ENCODE peak calls at places on chromosomes 3 and 15, in six cellular contexts. U is CD8-positive, alpha-beta T cell; V is ascending aorta; E is right cardiac atrium; L is uterus; W is heart right ventricle. J is an unnamed sample. For H3K4me1, the result is how much of the 10 kb centered on the place peaks cover.

GRCh38 chr3:20773320-20773984 is 587.4 kb upstream of the SGO1 start:
- DNase-seq in U (no peak), V (no peak), E (no peak), L (no peak), W (no peak), J (no peak)

GRCh38 chr15:34726407-34727100 is 28.2 kb downstream of the GJD2 start:
- DNase-seq in U (no peak), V (no peak), E (no peak), L (no peak), W (no peak), J (no peak)

GRCh38 chr15:99446565-99447496 is 119.0 kb upstream of the MEF2A start:
- DNase-seq in U (no peak), V (peak), E (no peak), L (peak), W (peak), J (no peak)

GRCh38 chr3:37531071-37531720 is 330.5 kb upstream of the CTDSPL start:
- DNase-seq in U (no peak), V (no peak), E (peak), L (no peak), W (no peak), J (no peak)

GRCh38 chr3:15440891-15441290 is 13.5 kb downstream of the EAF1 start:
- DNase-seq in U (no peak), V (peak), E (no peak), L (no peak), W (no peak), J (no peak)

GRCh38 chr15:77579498-77580188 is 53.1 kb downstream of the LINGO1 start:
- DNase-seq in U (no peak), V (no peak), E (no peak), L (no peak), W (no peak), J (peak)

GRCh38 chr3:29922990-29923746 is 642.3 kb downstream of the RBMS3 start:
- DNase-seq in U (no peak), V (no peak), E (peak), L (no peak), W (peak), J (no peak)

GRCh38 chr3:105415981-105416380 is 49.3 kb downstream of the ALCAM start:
- DNase-seq in U (no peak), V (no peak), E (no peak), L (no peak), W (no peak), J (no peak)

GRCh38 chr15:72740202-72740601 is 43.4 kb downstream of the ADPGK start:
- DNase-seq in U (no peak), V (no peak), E (no peak), L (no peak), W (no peak), J (no peak)

GRCh38 chr3:127987309-127987995 is 64.8 kb upstream of the SEC61A1 start:
- DNase-seq in U (no peak), V (no peak), E (no peak), L (no peak), W (no peak), J (peak)

GRCh38 chr3:169966951-169967915 is 626 bp downstream of the SEC62 start:
- DNase-seq in U (peak), V (peak), E (peak), L (no peak), W (peak), J (peak)

GRCh38 chr3:35528728-35529127 is 110.6 kb upstream of the ARPP21 start:
- DNase-seq in U (no peak), V (no peak), E (no peak), L (no peak), W (no peak), J (no peak)

GRCh38 chr3:46334911-46335478 is 18.9 kb upstream of the CCR2 start:
- DNase-seq in U (no peak), V (no peak), E (no peak), L (no peak), W (no peak), J (no peak)

GRCh38 chr15:36879568-36880225 is 220.7 kb downstream of the MEIS2 start:
- DNase-seq in U (no peak), V (no peak), E (no peak), L (no peak), W (no peak), J (no peak)

GRCh38 chr15:29925227-29926082 is 103.2 kb upstream of the TJP1 start:
- DNase-seq in U (no peak), V (peak), E (peak), L (peak), W (peak), J (no peak)

GRCh38 chr3:112629425-112629824 is 11.5 kb downstream of the CCDC80 start:
- DNase-seq in U (no peak), V (peak), E (peak), L (peak), W (peak), J (no peak)

GRCh38 chr3:56783644-56784451 is 17.9 kb downstream of the ARHGEF3 start:
- DNase-seq in U (peak), V (peak), E (peak), L (peak), W (peak), J (no peak)

GRCh38 chr3:130679218-130679617 is 67.4 kb downstream of the PIK3R4 start:
- DNase-seq in U (no peak), V (no peak), E (no peak), L (no peak), W (no peak), J (no peak)

GRCh38 chr3:196141866-196142673 is 60.2 kb upstream of the TFRC start:
- DNase-seq in U (no peak), V (no peak), E (no peak), L (no peak), W (no peak), J (peak)

GRCh38 chr15:27854601-27855000 is 244.5 kb downstream of the OCA2 start:
- DNase-seq in U (no peak), V (no peak), E (no peak), L (no peak), W (no peak), J (no peak)

GRCh38 chr3:25273582-25274171 is 154.4 kb upstream of the RARB start:
- DNase-seq in U (no peak), V (no peak), E (no peak), L (no peak), W (no peak), J (no peak)

GRCh38 chr15:91426412-91426811 is 326.4 kb downstream of the SV2B start:
- DNase-seq in U (no peak), V (no peak), E (no peak), L (no peak), W (no peak), J (no peak)

GRCh38 chr15:98651581-98652220 is 3.4 kb downstream of the IGF1R start:
- DNase-seq in U (no peak), V (no peak), E (no peak), L (no peak), W (no peak), J (no peak)

GRCh38 chr3:127670761-127671522 is 1.8 kb upstream of the ABTB1 start:
- DNase-seq in U (no peak), V (peak), E (no peak), L (peak), W (no peak), J (peak)

GRCh38 chr15:83585770-83586169 is 68.2 kb upstream of the ADAMTSL3 start:
- DNase-seq in U (no peak), V (no peak), E (no peak), L (no peak), W (no peak), J (no peak)

GRCh38 chr15:74136584-74137543 is 6.5 kb downstream of the ISLR2 start:
- DNase-seq in U (no peak), V (no peak), E (no peak), L (peak), W (peak), J (no peak)

GRCh38 chr15:100099976-100100375 is 241.8 kb downstream of the ADAMTS17 start:
- DNase-seq in U (no peak), V (no peak), E (no peak), L (no peak), W (no peak), J (no peak)

GRCh38 chr15:98548172-98548971 is 100.0 kb upstream of the IGF1R start:
- DNase-seq in U (no peak), V (peak), E (peak), L (peak), W (peak), J (peak)

GRCh38 chr15:62582580-62582979 is 417.5 kb upstream of the C2CD4B start:
- DNase-seq in U (no peak), V (no peak), E (no peak), L (no peak), W (no peak), J (no peak)

GRCh38 chr3:112348945-112349344 is 16.0 kb downstream of the CD200 start:
- DNase-seq in U (no peak), V (no peak), E (no peak), L (no peak), W (no peak), J (no peak)

GRCh38 chr3:141365206-141365605 is 3.1 kb upstream of the ZBTB38 start:
- DNase-seq in U (no peak), V (no peak), E (no peak), L (no peak), W (no peak), J (no peak)

GRCh38 chr3:46068526-46068925 is 41.2 kb upstream of the XCR1 start:
- DNase-seq in U (no peak), V (no peak), E (no peak), L (no peak), W (no peak), J (no peak)

GRCh38 chr15:101070502-101071273 is 151.5 kb downstream of the LRRK1 start:
- DNase-seq in U (no peak), V (no peak), E (peak), L (no peak), W (no peak), J (no peak)

GRCh38 chr3:79491029-79491634 is 276.7 kb downstream of the ROBO1 start:
- DNase-seq in U (no peak), V (no peak), E (no peak), L (no peak), W (no peak), J (no peak)

GRCh38 chr3:79488407-79488806 is 279.4 kb downstream of the ROBO1 start:
- DNase-seq in U (no peak), V (no peak), E (no peak), L (no peak), W (no peak), J (no peak)

DNA sequence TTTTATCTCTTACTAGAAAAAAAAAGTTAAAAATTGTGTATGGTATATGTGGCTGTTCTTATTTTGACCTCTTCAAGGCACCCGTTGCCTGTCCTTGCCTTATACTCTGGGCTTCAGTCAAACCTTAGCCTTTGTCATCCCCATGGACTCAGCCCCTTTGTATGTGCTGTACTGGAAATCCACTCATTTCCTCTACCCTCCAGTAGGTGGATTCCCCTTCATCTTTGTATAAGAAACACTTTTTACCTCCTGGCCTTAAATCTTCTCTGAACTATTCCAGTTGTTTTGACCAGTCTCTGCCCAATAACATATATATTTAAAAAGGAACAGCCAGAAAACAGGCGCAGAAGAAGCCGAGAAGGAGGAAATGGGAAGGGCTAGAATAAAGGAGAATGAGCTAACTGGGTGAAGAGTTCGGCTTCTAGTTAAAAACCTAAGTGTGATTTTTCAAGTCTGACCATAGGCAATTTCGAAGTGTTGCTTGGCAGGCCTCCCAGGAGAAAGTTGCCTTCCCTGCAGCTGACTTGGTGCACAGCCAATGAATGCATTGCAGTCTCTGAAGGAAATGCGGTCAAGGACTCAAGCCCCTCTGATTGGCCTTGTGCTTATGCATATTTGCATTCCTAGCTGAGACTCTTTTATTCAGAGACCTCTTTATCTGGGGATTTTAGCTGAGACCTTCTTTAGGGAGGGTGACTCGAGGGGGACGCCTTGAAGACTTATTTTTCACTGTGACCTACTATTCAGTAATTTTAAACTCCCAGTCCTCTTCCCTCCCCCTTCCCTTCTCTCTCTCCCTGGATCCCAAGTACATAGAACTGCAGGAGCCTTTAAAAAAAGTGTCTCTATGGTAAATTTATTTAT is 277.4 kb downstream of the ROBO1 start:
- DNase-seq in U (no peak), V (no peak), E (peak), L (peak), W (peak), J (peak)
- H3K4me1 ChIP-seq in U (under half), V (under half), E (under half), L (under half), W (under half), J (under half)

DNA sequence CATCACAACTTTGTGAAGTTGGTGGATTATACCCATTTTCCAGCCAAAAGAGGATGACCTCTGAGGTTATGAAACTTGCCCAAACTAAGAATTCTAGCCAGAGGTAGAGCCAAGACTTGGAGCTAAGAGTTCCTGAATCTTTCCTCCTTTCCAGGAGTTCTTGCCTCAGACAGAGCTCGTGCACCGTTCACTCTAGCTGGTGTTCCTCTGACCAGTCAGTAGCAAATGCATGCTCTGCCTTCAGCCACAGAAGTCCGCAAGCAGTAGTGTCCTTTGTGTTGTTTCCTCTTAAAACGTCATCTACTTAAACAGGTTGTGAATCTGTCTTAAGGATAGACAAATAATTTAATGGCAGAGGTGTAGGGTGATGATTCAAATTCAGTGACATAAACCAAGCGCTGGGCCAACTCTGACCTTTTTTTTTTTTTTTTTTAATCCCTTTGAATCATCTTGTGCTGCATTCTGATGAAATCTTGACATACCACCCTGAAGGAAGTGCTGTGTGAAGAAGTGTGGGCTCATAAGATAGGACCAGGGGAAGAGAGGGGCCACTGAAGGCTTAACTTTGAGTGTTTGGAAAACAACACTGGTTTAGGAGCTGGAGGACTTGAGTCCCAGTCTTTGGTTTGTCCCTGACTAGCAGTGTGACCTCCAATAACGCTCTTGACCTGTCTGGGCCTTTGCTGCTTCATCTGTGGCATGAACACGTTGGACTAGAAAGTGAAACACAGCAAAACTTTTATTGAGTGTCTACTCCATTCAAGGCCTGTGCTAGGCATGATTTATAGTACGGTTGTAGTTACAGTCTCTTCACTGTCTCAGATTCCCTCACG is 53.4 kb downstream of the ITPR1 start:
- DNase-seq in U (no peak), V (no peak), E (no peak), L (no peak), W (no peak), J (no peak)
- H3K27ac ChIP-seq in U (no peak), V (no peak), E (no peak), L (peak), W (no peak), J (no peak)

DNA sequence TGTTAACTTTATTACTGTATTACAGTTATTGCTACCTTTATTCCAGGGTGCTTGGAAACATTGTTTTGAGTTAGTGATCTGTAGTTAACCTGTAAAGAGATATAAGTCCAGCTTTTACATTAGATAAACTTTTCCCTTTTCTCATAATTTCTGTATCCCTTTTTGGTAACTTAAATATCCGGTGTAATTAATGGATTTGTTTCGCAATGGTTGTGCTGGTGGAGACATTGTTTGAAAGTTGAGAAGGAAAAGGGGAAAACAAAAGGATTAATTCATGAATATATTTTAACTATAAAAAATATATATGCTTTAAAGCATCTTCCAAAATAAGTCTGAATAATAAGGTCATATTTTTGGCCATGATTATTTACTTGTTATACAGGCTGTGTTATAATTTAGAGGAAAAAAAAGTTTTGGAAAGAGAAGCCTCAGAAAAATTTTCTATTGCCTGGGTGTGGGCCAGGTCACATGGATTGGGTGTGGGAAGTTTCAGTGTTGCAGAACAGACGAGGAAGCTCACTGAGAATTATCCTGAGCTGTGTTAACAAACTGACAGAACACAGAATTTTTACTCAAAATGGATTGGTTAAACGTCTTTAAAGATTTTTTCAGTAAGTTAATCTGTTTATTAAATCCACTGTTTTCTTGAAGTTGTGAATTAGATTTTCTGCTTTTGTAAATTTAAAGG is 27.7 kb upstream of the IL20RB start:
- DNase-seq in U (no peak), V (peak), E (peak), L (peak), W (peak), J (peak)
- H3K4me3 ChIP-seq in U (no peak), V (no peak), E (peak), L (no peak), W (peak), J (no peak)

GRCh38 chr15:66169023-66169422 is 84.5 kb downstream of the MEGF11 start:
- DNase-seq in U (no peak), V (no peak), E (no peak), L (no peak), W (no peak), J (no peak)
- H3K4me1 ChIP-seq in U (under half), V (under half), E (under half), L (under half), W (under half), J (under half)

GRCh38 chr3:119643528-119643927 is 16.9 kb downstream of the POPDC2 start:
- DNase-seq in U (no peak), V (no peak), E (no peak), L (no peak), W (no peak), J (no peak)
- H3K27ac ChIP-seq in U (no peak), V (no peak), E (peak), L (peak), W (peak), J (no peak)

DNA sequence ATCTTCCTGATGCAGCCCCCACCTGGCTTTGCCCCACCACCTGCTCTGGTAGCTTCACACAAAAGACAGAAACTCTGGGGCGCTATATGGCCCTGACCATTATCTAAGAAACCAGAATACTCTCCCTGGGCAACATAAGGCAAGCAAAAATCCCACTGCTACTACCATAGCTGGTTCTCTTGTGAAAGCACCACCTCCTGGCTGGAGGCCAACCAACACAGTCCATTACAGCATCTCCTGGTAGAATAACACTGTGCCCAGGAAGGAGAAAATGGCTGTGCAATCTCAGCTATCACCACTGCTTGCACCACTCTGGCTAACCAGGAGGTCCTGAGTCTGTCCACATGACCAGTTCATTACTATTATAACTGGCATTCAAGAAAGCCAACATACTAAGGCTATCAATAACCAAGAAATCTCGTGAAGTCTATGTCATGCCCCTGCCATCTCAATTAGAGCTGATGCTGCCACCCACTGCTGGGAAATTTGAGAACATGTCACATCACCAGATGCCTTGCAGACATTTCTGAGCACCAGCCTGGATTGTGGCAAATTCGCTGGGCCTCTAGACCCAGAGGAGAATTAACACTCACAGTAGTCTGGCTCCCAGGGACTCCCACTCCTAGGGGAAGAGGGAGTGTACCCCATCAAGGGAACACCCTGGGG is 1114.8 kb downstream of the ROBO2 start:
- DNase-seq in U (no peak), V (no peak), E (peak), L (no peak), W (no peak), J (no peak)
- H3K4me3 ChIP-seq in U (no peak), V (no peak), E (no peak), L (no peak), W (no peak), J (no peak)

GRCh38 chr3:177197041-177197933 is at the start of gene TBL1XR1:
- DNase-seq in U (peak), V (peak), E (peak), L (peak), W (peak), J (peak)

GRCh38 chr3:177195242-177195940 is 1.9 kb downstream of the TBL1XR1 start:
- DNase-seq in U (no peak), V (no peak), E (no peak), L (no peak), W (peak), J (no peak)

GRCh38 chr3:177197934-177198484 is 727 bp upstream of the TBL1XR1 start:
- DNase-seq in U (no peak), V (no peak), E (no peak), L (no peak), W (no peak), J (no peak)

GRCh38 chr3:177195941-177196472 is 1.3 kb downstream of the TBL1XR1 start:
- DNase-seq in U (no peak), V (no peak), E (no peak), L (no peak), W (peak), J (no peak)

GRCh38 chr3:177196473-177197040 is 725 bp downstream of the TBL1XR1 start:
- DNase-seq in U (peak), V (peak), E (no peak), L (peak), W (peak), J (no peak)
- H3K4me1 ChIP-seq in U (half or more), V (under half), E (under half), L (under half), W (half or more), J (half or more)